ENCODE peak calls at places on chromosome 6, in seven cellular contexts. H is left cardiac atrium; A is stimulated activated CD4-positive, alpha-beta T cell treated with anti-CD3 and anti-CD28 coated beads, TNF-alpha, amount 100 ng/mL, for 24 hours; S is mucosa of descending colon; L is SK-N-DZ; D is H54; T is NCI-H1930. C is an unnamed sample.

GRCh38 chr6:33952016-33952415 is 148.2 kb upstream of the MLN start:
- DNase-seq in H (no peak), A (no peak), S (no peak), L (no peak), D (no peak), T (no peak), C (no peak)

GRCh38 chr6:46015119-46015968 is at the start of gene CLIC5:
- DNase-seq in H (peak), A (no peak), S (peak), L (no peak), D (no peak), T (no peak), C (peak)

GRCh38 chr6:42984924-42985475 is 630 bp downstream of the PPP2R5D start:
- DNase-seq in H (no peak), A (no peak), S (no peak), L (peak), D (no peak), T (no peak), C (peak)

GRCh38 chr6:50030777-50031562 is 9.2 kb upstream of the DEFB110 start:
- DNase-seq in H (no peak), A (no peak), S (no peak), L (peak), D (peak), T (no peak), C (no peak)

GRCh38 chr6:36633915-36634314 is 39.8 kb downstream of the SRSF3 start:
- DNase-seq in H (peak), A (no peak), S (peak), L (no peak), D (peak), T (no peak), C (peak)

GRCh38 chr6:35497571-35498406 is 910 bp upstream of the TEAD3 start:
- DNase-seq in H (peak), A (no peak), S (peak), L (no peak), D (no peak), T (no peak), C (peak)

GRCh38 chr6:40485300-40485699 is 101.9 kb downstream of the LRFN2 start:
- DNase-seq in H (no peak), A (no peak), S (no peak), L (no peak), D (no peak), T (no peak), C (no peak)

GRCh38 chr6:4250645-4251044 is 115.3 kb upstream of the ECI2 start:
- DNase-seq in H (no peak), A (no peak), S (no peak), L (no peak), D (no peak), T (no peak), C (no peak)

GRCh38 chr6:157629220-157629619 is 193.8 kb upstream of the SNX9 start:
- DNase-seq in H (no peak), A (no peak), S (no peak), L (no peak), D (no peak), T (no peak), C (no peak)

GRCh38 chr6:142925575-142926110 is 19.3 kb downstream of the HIVEP2 start:
- DNase-seq in H (no peak), A (no peak), S (no peak), L (no peak), D (no peak), T (no peak), C (no peak)

GRCh38 chr6:144493035-144493910 is 208.1 kb downstream of the UTRN start:
- DNase-seq in H (no peak), A (no peak), S (no peak), L (no peak), D (no peak), T (no peak), C (no peak)

GRCh38 chr6:26335631-26336323 is 29.2 kb upstream of the BTN3A2 start:
- DNase-seq in H (no peak), A (no peak), S (no peak), L (no peak), D (no peak), T (no peak), C (no peak)

GRCh38 chr6:72864799-72865198 is 242.9 kb downstream of the KCNQ5 start:
- DNase-seq in H (no peak), A (no peak), S (no peak), L (no peak), D (no peak), T (no peak), C (no peak)